ENCODE peak calls at places on chromosomes 12 and 14, in six cellular contexts. One of them, this sample, is unnamed.

GRCh38 chr14:77659822-77660221 is 43.4 kb upstream of the SPTLC2 start:
- DNase-seq in NCI-H774: no peak
- DNase-seq in AG09319: no peak
- DNase-seq in ACHN: no peak
- DNase-seq in stimulated activated CD4-positive, alpha-beta T cell treated with anti-CD3 and anti-CD28 coated beads, Interleukin-2, amount 100 ng/mL, for 24 hours: no peak
- DNase-seq in activated naive CD4-positive, alpha-beta T cell treated with Interleukin-2 at 50 U/mL for 16 hours: no peak
- DNase-seq in this sample: no peak

GRCh38 chr12:104454997-104455396 is 1.8 kb upstream of the CHST11 start:
- DNase-seq in NCI-H774: no peak
- DNase-seq in AG09319: no peak
- DNase-seq in ACHN: peak; percentile 73
- DNase-seq in stimulated activated CD4-positive, alpha-beta T cell treated with anti-CD3 and anti-CD28 coated beads, Interleukin-2, amount 100 ng/mL, for 24 hours: no peak
- DNase-seq in activated naive CD4-positive, alpha-beta T cell treated with Interleukin-2 at 50 U/mL for 16 hours: no peak
- DNase-seq in this sample: no peak

GRCh38 chr12:131460516-131460915 is 250.4 kb upstream of the SFSWAP start:
- DNase-seq in NCI-H774: no peak
- DNase-seq in AG09319: no peak
- DNase-seq in ACHN: no peak
- DNase-seq in stimulated activated CD4-positive, alpha-beta T cell treated with anti-CD3 and anti-CD28 coated beads, Interleukin-2, amount 100 ng/mL, for 24 hours: no peak
- DNase-seq in activated naive CD4-positive, alpha-beta T cell treated with Interleukin-2 at 50 U/mL for 16 hours: no peak
- DNase-seq in this sample: no peak

GRCh38 chr12:58765076-58765475 is 155.2 kb downstream of the LRIG3 start:
- DNase-seq in NCI-H774: peak; percentile 43
- DNase-seq in AG09319: no peak
- DNase-seq in ACHN: no peak
- DNase-seq in stimulated activated CD4-positive, alpha-beta T cell treated with anti-CD3 and anti-CD28 coated beads, Interleukin-2, amount 100 ng/mL, for 24 hours: no peak
- DNase-seq in activated naive CD4-positive, alpha-beta T cell treated with Interleukin-2 at 50 U/mL for 16 hours: no peak
- DNase-seq in this sample: peak; percentile 87

GRCh38 chr12:116321913-116322312 is 44.4 kb upstream of the MED13L start:
- DNase-seq in NCI-H774: no peak
- DNase-seq in AG09319: no peak
- DNase-seq in ACHN: no peak
- DNase-seq in stimulated activated CD4-positive, alpha-beta T cell treated with anti-CD3 and anti-CD28 coated beads, Interleukin-2, amount 100 ng/mL, for 24 hours: no peak
- DNase-seq in activated naive CD4-positive, alpha-beta T cell treated with Interleukin-2 at 50 U/mL for 16 hours: no peak
- DNase-seq in this sample: no peak

GRCh38 chr12:125552223-125552747 is 487.1 kb downstream of the AACS start:
- DNase-seq in NCI-H774: no peak
- DNase-seq in AG09319: no peak
- DNase-seq in ACHN: no peak
- DNase-seq in stimulated activated CD4-positive, alpha-beta T cell treated with anti-CD3 and anti-CD28 coated beads, Interleukin-2, amount 100 ng/mL, for 24 hours: no peak
- DNase-seq in activated naive CD4-positive, alpha-beta T cell treated with Interleukin-2 at 50 U/mL for 16 hours: no peak
- DNase-seq in this sample: no peak

GRCh38 chr12:92134638-92135274 is 10.9 kb downstream of the BTG1 start:
- DNase-seq in NCI-H774: no peak
- DNase-seq in AG09319: no peak
- DNase-seq in ACHN: peak; percentile 45
- DNase-seq in stimulated activated CD4-positive, alpha-beta T cell treated with anti-CD3 and anti-CD28 coated beads, Interleukin-2, amount 100 ng/mL, for 24 hours: no peak
- DNase-seq in activated naive CD4-positive, alpha-beta T cell treated with Interleukin-2 at 50 U/mL for 16 hours: no peak
- DNase-seq in this sample: no peak

GRCh38 chr14:69614592-69614991 is 3.2 kb downstream of the SUSD6 start:
- DNase-seq in NCI-H774: no peak
- DNase-seq in AG09319: no peak
- DNase-seq in ACHN: no peak
- DNase-seq in stimulated activated CD4-positive, alpha-beta T cell treated with anti-CD3 and anti-CD28 coated beads, Interleukin-2, amount 100 ng/mL, for 24 hours: no peak
- DNase-seq in activated naive CD4-positive, alpha-beta T cell treated with Interleukin-2 at 50 U/mL for 16 hours: no peak
- DNase-seq in this sample: no peak

GRCh38 chr14:92453691-92454090 is 59.9 kb upstream of the RIN3 start:
- DNase-seq in NCI-H774: no peak
- DNase-seq in AG09319: no peak
- DNase-seq in ACHN: no peak
- DNase-seq in stimulated activated CD4-positive, alpha-beta T cell treated with anti-CD3 and anti-CD28 coated beads, Interleukin-2, amount 100 ng/mL, for 24 hours: no peak
- DNase-seq in activated naive CD4-positive, alpha-beta T cell treated with Interleukin-2 at 50 U/mL for 16 hours: no peak
- DNase-seq in this sample: no peak

GRCh38 chr12:124347805-124348658 is 53.1 kb downstream of the RFLNA start:
- DNase-seq in NCI-H774: no peak
- DNase-seq in AG09319: no peak
- DNase-seq in ACHN: peak; percentile 26
- DNase-seq in stimulated activated CD4-positive, alpha-beta T cell treated with anti-CD3 and anti-CD28 coated beads, Interleukin-2, amount 100 ng/mL, for 24 hours: peak; percentile 34
- DNase-seq in activated naive CD4-positive, alpha-beta T cell treated with Interleukin-2 at 50 U/mL for 16 hours: peak; percentile 27
- DNase-seq in this sample: peak; percentile 23

GRCh38 chr14:22428681-22429315 is 160.2 kb downstream of the DAD1 start:
- DNase-seq in NCI-H774: no peak
- DNase-seq in AG09319: no peak
- DNase-seq in ACHN: no peak
- DNase-seq in stimulated activated CD4-positive, alpha-beta T cell treated with anti-CD3 and anti-CD28 coated beads, Interleukin-2, amount 100 ng/mL, for 24 hours: no peak
- DNase-seq in activated naive CD4-positive, alpha-beta T cell treated with Interleukin-2 at 50 U/mL for 16 hours: no peak
- DNase-seq in this sample: no peak

GRCh38 chr12:25412735-25413134 is 140.3 kb downstream of the LMNTD1 start:
- DNase-seq in NCI-H774: no peak
- DNase-seq in AG09319: no peak
- DNase-seq in ACHN: no peak
- DNase-seq in stimulated activated CD4-positive, alpha-beta T cell treated with anti-CD3 and anti-CD28 coated beads, Interleukin-2, amount 100 ng/mL, for 24 hours: no peak
- DNase-seq in activated naive CD4-positive, alpha-beta T cell treated with Interleukin-2 at 50 U/mL for 16 hours: no peak
- DNase-seq in this sample: no peak

GRCh38 chr14:66403183-66403582 is 83.0 kb upstream of the CCDC196 start:
- DNase-seq in NCI-H774: no peak
- DNase-seq in AG09319: no peak
- DNase-seq in ACHN: peak; percentile 41
- DNase-seq in stimulated activated CD4-positive, alpha-beta T cell treated with anti-CD3 and anti-CD28 coated beads, Interleukin-2, amount 100 ng/mL, for 24 hours: no peak
- DNase-seq in activated naive CD4-positive, alpha-beta T cell treated with Interleukin-2 at 50 U/mL for 16 hours: no peak
- DNase-seq in this sample: peak; percentile 68

GRCh38 chr14:65301862-65302539 is 110.5 kb upstream of the FUT8 start:
- DNase-seq in NCI-H774: no peak
- DNase-seq in AG09319: no peak
- DNase-seq in ACHN: no peak
- DNase-seq in stimulated activated CD4-positive, alpha-beta T cell treated with anti-CD3 and anti-CD28 coated beads, Interleukin-2, amount 100 ng/mL, for 24 hours: no peak
- DNase-seq in activated naive CD4-positive, alpha-beta T cell treated with Interleukin-2 at 50 U/mL for 16 hours: no peak
- DNase-seq in this sample: no peak

GRCh38 chr12:55930771-55931316 is at the start of gene DGKA:
- DNase-seq in NCI-H774: peak; percentile 21
- DNase-seq in AG09319: no peak
- DNase-seq in ACHN: peak; percentile 77
- DNase-seq in stimulated activated CD4-positive, alpha-beta T cell treated with anti-CD3 and anti-CD28 coated beads, Interleukin-2, amount 100 ng/mL, for 24 hours: peak; percentile 85
- DNase-seq in activated naive CD4-positive, alpha-beta T cell treated with Interleukin-2 at 50 U/mL for 16 hours: peak; percentile 82
- DNase-seq in this sample: peak; percentile 80

GRCh38 chr12:70692681-70693288 is 55.6 kb upstream of the PTPRB start:
- DNase-seq in NCI-H774: no peak
- DNase-seq in AG09319: no peak
- DNase-seq in ACHN: peak; percentile 36
- DNase-seq in stimulated activated CD4-positive, alpha-beta T cell treated with anti-CD3 and anti-CD28 coated beads, Interleukin-2, amount 100 ng/mL, for 24 hours: no peak
- DNase-seq in activated naive CD4-positive, alpha-beta T cell treated with Interleukin-2 at 50 U/mL for 16 hours: no peak
- DNase-seq in this sample: peak; percentile 55

GRCh38 chr12:60205500-60205899 is 609.7 kb downstream of the SLC16A7 start:
- DNase-seq in NCI-H774: no peak
- DNase-seq in AG09319: no peak
- DNase-seq in ACHN: peak; percentile 83
- DNase-seq in stimulated activated CD4-positive, alpha-beta T cell treated with anti-CD3 and anti-CD28 coated beads, Interleukin-2, amount 100 ng/mL, for 24 hours: no peak
- DNase-seq in activated naive CD4-positive, alpha-beta T cell treated with Interleukin-2 at 50 U/mL for 16 hours: no peak
- DNase-seq in this sample: peak; percentile 73

GRCh38 chr12:95633671-95634465 is 82.6 kb upstream of the USP44 start:
- DNase-seq in NCI-H774: no peak
- DNase-seq in AG09319: no peak
- DNase-seq in ACHN: no peak
- DNase-seq in stimulated activated CD4-positive, alpha-beta T cell treated with anti-CD3 and anti-CD28 coated beads, Interleukin-2, amount 100 ng/mL, for 24 hours: no peak
- DNase-seq in activated naive CD4-positive, alpha-beta T cell treated with Interleukin-2 at 50 U/mL for 16 hours: no peak
- DNase-seq in this sample: no peak

GRCh38 chr12:12714276-12715001 is 2.7 kb upstream of the CDKN1B start:
- DNase-seq in NCI-H774: no peak
- DNase-seq in AG09319: no peak
- DNase-seq in ACHN: peak; percentile 65
- DNase-seq in stimulated activated CD4-positive, alpha-beta T cell treated with anti-CD3 and anti-CD28 coated beads, Interleukin-2, amount 100 ng/mL, for 24 hours: peak; percentile 55
- DNase-seq in activated naive CD4-positive, alpha-beta T cell treated with Interleukin-2 at 50 U/mL for 16 hours: peak; percentile 48
- DNase-seq in this sample: peak; percentile 91

GRCh38 chr14:95250126-95250824 is 69.4 kb downstream of the CLMN start:
- DNase-seq in NCI-H774: no peak
- DNase-seq in AG09319: no peak
- DNase-seq in ACHN: no peak
- DNase-seq in stimulated activated CD4-positive, alpha-beta T cell treated with anti-CD3 and anti-CD28 coated beads, Interleukin-2, amount 100 ng/mL, for 24 hours: no peak
- DNase-seq in activated naive CD4-positive, alpha-beta T cell treated with Interleukin-2 at 50 U/mL for 16 hours: no peak
- DNase-seq in this sample: peak; percentile 86

GRCh38 chr14:65850429-65851145 is 438.1 kb downstream of the FUT8 start:
- DNase-seq in NCI-H774: no peak
- DNase-seq in AG09319: no peak
- DNase-seq in ACHN: no peak
- DNase-seq in stimulated activated CD4-positive, alpha-beta T cell treated with anti-CD3 and anti-CD28 coated beads, Interleukin-2, amount 100 ng/mL, for 24 hours: peak; percentile 52
- DNase-seq in activated naive CD4-positive, alpha-beta T cell treated with Interleukin-2 at 50 U/mL for 16 hours: peak; percentile 68
- DNase-seq in this sample: no peak

GRCh38 chr12:62660763-62661162 is 194.1 kb downstream of the MON2 start:
- DNase-seq in NCI-H774: no peak
- DNase-seq in AG09319: peak; percentile 66
- DNase-seq in ACHN: no peak
- DNase-seq in stimulated activated CD4-positive, alpha-beta T cell treated with anti-CD3 and anti-CD28 coated beads, Interleukin-2, amount 100 ng/mL, for 24 hours: no peak
- DNase-seq in activated naive CD4-positive, alpha-beta T cell treated with Interleukin-2 at 50 U/mL for 16 hours: no peak
- DNase-seq in this sample: no peak

GRCh38 chr14:30389134-30389900 is 169.6 kb upstream of the G2E3 start:
- DNase-seq in NCI-H774: no peak
- DNase-seq in AG09319: no peak
- DNase-seq in ACHN: peak; percentile 14
- DNase-seq in stimulated activated CD4-positive, alpha-beta T cell treated with anti-CD3 and anti-CD28 coated beads, Interleukin-2, amount 100 ng/mL, for 24 hours: no peak
- DNase-seq in activated naive CD4-positive, alpha-beta T cell treated with Interleukin-2 at 50 U/mL for 16 hours: no peak
- DNase-seq in this sample: no peak

This sample was measured in DMS53.